ENCODE peak calls at places on chromosomes 1 and 21, in eight cellular contexts. F, U, H, Z, R, S, M and K are unnamed samples.

GRCh38 chr1:6703016-6703415 is 1.4 kb upstream of the DNAJC11 start:
- DNase-seq in F (no peak), U (no peak), H (no peak), Z (no peak), R (no peak), S (no peak), M (no peak), K (no peak)

GRCh38 chr1:7454895-7455784 is 316.0 kb upstream of the VAMP3 start:
- DNase-seq in F (no peak), U (peak), H (peak), Z (peak), R (no peak), S (no peak), M (no peak), K (no peak)

GRCh38 chr1:2050793-2051682 is 827 bp downstream of the PRKCZ start:
- DNase-seq in F (peak), U (no peak), H (no peak), Z (peak), R (peak), S (peak), M (no peak), K (no peak)

GRCh38 chr21:32524010-32524719 is 61.2 kb downstream of the TCP10L start:
- DNase-seq in F (no peak), U (no peak), H (peak), Z (no peak), R (no peak), S (no peak), M (no peak), K (no peak)

GRCh38 chr1:12184008-12184681 is 17.4 kb downstream of the TNFRSF1B start:
- DNase-seq in F (peak), U (peak), H (no peak), Z (peak), R (peak), S (no peak), M (no peak), K (no peak)

GRCh38 chr1:19689856-19690255 is 25.2 kb downstream of the HTR6 start:
- DNase-seq in F (no peak), U (no peak), H (no peak), Z (no peak), R (no peak), S (no peak), M (no peak), K (no peak)

GRCh38 chr1:1233567-1233892 is 1.5 kb downstream of the B3GALT6 start:
- DNase-seq in F (no peak), U (no peak), H (no peak), Z (no peak), R (no peak), S (no peak), M (no peak), K (no peak)

GRCh38 chr1:230831706-230832105 is 36.6 kb downstream of the C1orf198 start:
- DNase-seq in F (no peak), U (no peak), H (no peak), Z (no peak), R (no peak), S (no peak), M (no peak), K (no peak)

GRCh38 chr1:234975122-234975940 is 153.3 kb downstream of the TOMM20 start:
- DNase-seq in F (no peak), U (no peak), H (peak), Z (no peak), R (no peak), S (no peak), M (no peak), K (peak)

GRCh38 chr1:217153361-217153760 is 430.1 kb upstream of the ESRRG start:
- DNase-seq in F (no peak), U (no peak), H (no peak), Z (no peak), R (no peak), S (no peak), M (no peak), K (no peak)

GRCh38 chr21:33492571-33492970 is 1.1 kb upstream of the DNAJC28 start:
- DNase-seq in F (no peak), U (no peak), H (peak), Z (no peak), R (no peak), S (no peak), M (no peak), K (no peak)

GRCh38 chr1:30109853-30110252 is 613.5 kb downstream of the MATN1 start:
- DNase-seq in F (no peak), U (peak), H (no peak), Z (no peak), R (no peak), S (no peak), M (no peak), K (no peak)

GRCh38 chr1:153341431-153341934 is 7.2 kb downstream of the PGLYRP4 start:
- DNase-seq in F (no peak), U (no peak), H (no peak), Z (no peak), R (no peak), S (no peak), M (no peak), K (no peak)

GRCh38 chr1:153340356-153340755 is 8.3 kb downstream of the PGLYRP4 start:
- DNase-seq in F (no peak), U (no peak), H (no peak), Z (no peak), R (no peak), S (no peak), M (no peak), K (no peak)

GRCh38 chr1:153337980-153338853 is 10.4 kb downstream of the PGLYRP4 start:
- DNase-seq in F (peak), U (no peak), H (no peak), Z (no peak), R (no peak), S (no peak), M (no peak), K (no peak)

GRCh38 chr1:153342178-153342577 is 6.5 kb downstream of the PGLYRP4 start:
- DNase-seq in F (no peak), U (no peak), H (no peak), Z (no peak), R (no peak), S (no peak), M (no peak), K (no peak)

GRCh38 chr1:153339802-153340201 is 8.8 kb downstream of the PGLYRP4 start:
- DNase-seq in F (no peak), U (no peak), H (no peak), Z (no peak), R (no peak), S (no peak), M (no peak), K (no peak)
- TF ChIP-seq CTCF in F (no peak), U (no peak), H (no peak), Z (no peak), R (no peak), S (no peak), M (no peak), K (no peak)

DNA sequence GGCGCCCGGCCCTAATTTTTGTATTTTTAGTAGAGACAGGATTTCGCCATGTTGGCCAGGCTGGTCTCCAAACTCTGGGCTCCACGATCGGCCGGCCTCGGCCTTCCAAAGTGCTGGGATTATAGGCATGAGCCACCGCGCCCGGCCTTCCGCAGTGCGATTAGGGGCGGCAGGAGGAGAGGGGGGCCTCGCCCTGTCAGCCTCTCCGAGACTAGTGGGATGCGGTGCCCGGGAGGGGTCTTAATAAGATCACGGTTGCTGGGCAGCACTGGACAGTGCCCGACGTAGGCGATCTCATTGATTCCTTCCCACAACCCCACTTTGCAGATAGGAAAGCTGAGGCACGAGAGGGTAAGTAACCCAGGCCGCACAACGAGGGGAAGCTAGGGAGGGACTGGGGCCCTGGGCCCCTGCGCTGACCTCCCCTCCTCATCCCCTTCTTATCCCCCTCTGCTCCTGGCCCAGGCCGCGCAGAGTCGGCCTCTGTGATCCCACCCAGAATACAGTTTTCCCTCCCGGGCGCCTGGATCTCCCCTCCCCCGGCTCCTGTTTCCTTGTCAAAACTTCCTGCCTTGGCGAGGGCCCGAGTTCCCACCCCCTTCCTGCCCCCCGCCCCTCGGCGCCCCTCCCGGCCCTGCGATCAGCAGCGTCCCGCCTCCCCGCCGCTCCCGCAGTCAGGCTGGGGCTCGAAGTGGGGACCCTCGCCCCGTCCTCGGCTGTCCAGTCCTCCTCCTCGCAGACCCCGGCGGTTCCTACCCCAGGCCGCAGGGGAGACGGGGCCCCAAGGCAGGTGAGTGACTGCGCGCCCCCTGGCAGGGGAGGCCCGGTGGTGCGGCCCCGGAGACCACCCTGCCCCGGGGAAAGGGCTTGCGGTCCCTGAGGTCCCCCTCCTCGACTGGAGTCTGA is at the start of gene PEAR1:
- DNase-seq in F (no peak), U (peak), H (no peak), Z (peak), R (no peak), S (peak), M (no peak), K (no peak)
- TF ChIP-seq CTCF in F (peak), U (no peak), H (no peak), Z (no peak), R (no peak), S (no peak), M (no peak), K (no peak)

DNA sequence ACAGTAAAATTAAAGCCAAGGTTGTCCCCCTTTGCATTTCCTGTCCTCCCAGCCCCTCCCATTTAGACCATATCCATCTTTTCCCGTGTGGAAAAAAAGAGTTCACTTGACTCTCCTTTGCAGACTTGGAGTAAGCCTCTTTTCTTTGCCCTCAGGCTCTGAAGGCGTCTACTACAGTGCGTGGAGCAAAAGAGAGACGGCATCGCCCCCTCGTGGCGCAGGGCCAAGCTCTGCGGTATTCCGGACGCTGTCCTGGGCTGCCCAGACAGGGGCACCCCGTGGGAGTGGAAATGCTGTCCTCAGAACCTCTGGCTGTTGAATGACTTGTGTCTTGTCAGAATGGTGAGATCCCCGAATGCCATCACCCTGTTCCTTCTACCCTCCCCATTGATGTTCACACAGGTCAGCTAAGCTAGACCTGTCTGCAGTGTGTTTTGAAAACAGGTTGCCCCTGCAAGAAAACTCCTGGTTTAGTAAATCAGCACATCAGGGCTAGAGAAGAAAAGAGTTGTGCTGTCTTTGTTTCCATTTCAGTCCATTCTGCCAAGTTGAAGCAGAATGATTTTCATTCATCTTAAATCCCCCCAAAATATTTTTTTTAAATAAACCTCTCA is 12.3 kb upstream of the GJA8 start:
- DNase-seq in F (peak), U (peak), H (peak), Z (peak), R (peak), S (peak), M (peak), K (peak)
- TF ChIP-seq CTCF in F (peak), U (no peak), H (peak), Z (no peak), R (peak), S (peak), M (peak), K (peak)

DNA sequence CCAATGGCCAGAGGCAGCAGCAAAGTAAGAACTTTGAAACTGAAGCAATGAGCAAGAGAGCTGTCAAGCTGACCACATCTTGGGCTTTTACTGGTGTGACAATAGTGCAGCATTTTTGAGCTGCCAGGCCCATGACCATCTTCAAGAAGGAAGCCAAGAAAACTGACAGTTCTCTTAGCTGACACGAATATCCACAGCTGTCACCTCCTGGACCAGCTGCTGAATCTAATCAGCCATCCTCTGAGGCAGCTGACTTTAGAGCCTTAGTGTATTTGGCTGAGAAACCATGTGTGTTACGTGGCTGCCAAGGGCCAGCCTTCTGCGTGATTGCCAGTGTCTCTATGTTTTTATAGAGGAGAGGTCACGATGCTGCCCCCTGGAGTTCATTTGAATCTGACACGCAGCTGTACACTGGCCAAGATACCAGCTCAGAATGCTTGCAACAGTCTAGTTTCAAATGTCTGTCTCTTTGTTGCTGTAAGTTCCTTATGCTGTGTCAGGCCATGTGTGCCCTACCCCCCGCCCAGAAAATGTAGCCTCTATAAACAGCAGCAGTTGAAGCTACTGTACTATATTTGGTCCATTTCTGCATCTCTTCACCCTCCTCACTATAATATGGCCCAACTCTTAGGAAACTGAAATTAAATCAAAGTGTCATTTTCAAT is 39.7 kb downstream of the PALMD start:
- DNase-seq in F (peak), U (peak), H (peak), Z (peak), R (peak), S (peak), M (no peak), K (peak)
- TF ChIP-seq CTCF in F (peak), U (no peak), H (peak), Z (no peak), R (peak), S (peak), M (no peak), K (peak)